ENCODE peak calls at places on chromosome 1, in six cellular contexts. W is psoas muscle, R is right atrium auricular region, G is HepG2, S is lung, F is heart left ventricle. N is an unnamed sample.

GRCh38 chr1:111592389-111593361 is 26.9 kb upstream of the RAP1A start:
- DNase-seq in W (peak; percentile 86), R (peak; percentile 92), G (peak; percentile 18), S (peak; percentile 90), F (peak; percentile 94), N (peak; percentile 87)

GRCh38 chr1:66315675-66316074 is 218.3 kb upstream of the SGIP1 start:
- DNase-seq in W (no peak), R (no peak), G (no peak), S (no peak), F (no peak), N (no peak)

GRCh38 chr1:29838738-29839320 is 602.5 kb downstream of the PTPRU start:
- DNase-seq in W (no peak), R (no peak), G (no peak), S (no peak), F (no peak), N (no peak)

GRCh38 chr1:168535536-168535935 is 8.3 kb downstream of the XCL2 start:
- DNase-seq in W (no peak), R (no peak), G (no peak), S (no peak), F (no peak), N (no peak)

GRCh38 chr1:4000811-4001251 is 100.8 kb upstream of the C1orf174 start:
- DNase-seq in W (no peak), R (no peak), G (no peak), S (no peak), F (no peak), N (no peak)

GRCh38 chr1:84835169-84835568 is 57.8 kb downstream of the LPAR3 start:
- DNase-seq in W (no peak), R (no peak), G (no peak), S (no peak), F (no peak), N (no peak)

GRCh38 chr1:107110346-107110745 is 30.5 kb upstream of the NTNG1 start:
- DNase-seq in W (no peak), R (no peak), G (no peak), S (no peak), F (no peak), N (no peak)

GRCh38 chr1:27521336-27522147 is 31.6 kb upstream of the WASF2 start:
- DNase-seq in W (peak; percentile 50), R (no peak), G (no peak), S (no peak), F (peak; percentile 58), N (no peak)

GRCh38 chr1:215003686-215004085 is 78.9 kb upstream of the KCNK2 start:
- DNase-seq in W (no peak), R (no peak), G (peak; percentile 1), S (no peak), F (no peak), N (no peak)

GRCh38 chr1:117780981-117781475 is 148.4 kb downstream of the GDAP2 start:
- DNase-seq in W (no peak), R (no peak), G (no peak), S (no peak), F (no peak), N (no peak)

GRCh38 chr1:174160109-174160473 is 771 bp downstream of the RABGAP1L start:
- DNase-seq in W (peak; percentile 59), R (peak; percentile 81), G (peak; percentile 55), S (peak; percentile 33), F (peak; percentile 68), N (peak; percentile 77)

GRCh38 chr1:65221638-65222421 is 73.8 kb downstream of the AK4 start:
- DNase-seq in W (no peak), R (no peak), G (no peak), S (no peak), F (no peak), N (no peak)

GRCh38 chr1:147225193-147225730 is at the start of gene FMO5:
- DNase-seq in W (peak; percentile 65), R (peak; percentile 79), G (no peak), S (peak; percentile 78), F (peak; percentile 70), N (peak; percentile 87)

GRCh38 chr1:234852659-234853058 is 242.7 kb upstream of the IRF2BP2 start:
- DNase-seq in W (no peak), R (no peak), G (peak; percentile 19), S (no peak), F (no peak), N (no peak)

GRCh38 chr1:109256971-109257681 is 7.8 kb downstream of the CELSR2 start:
- DNase-seq in W (no peak), R (no peak), G (no peak), S (no peak), F (no peak), N (no peak)

GRCh38 chr1:203128691-203129500 is 1.4 kb downstream of the ADORA1 start:
- DNase-seq in W (no peak), R (peak; percentile 55), G (no peak), S (no peak), F (no peak), N (peak; percentile 70)

GRCh38 chr1:177132141-177132540 is 32.4 kb downstream of the ASTN1 start:
- DNase-seq in W (no peak), R (no peak), G (no peak), S (no peak), F (no peak), N (no peak)

GRCh38 chr1:58997637-58998036 is 213.8 kb upstream of the JUN start:
- DNase-seq in W (no peak), R (no peak), G (no peak), S (no peak), F (no peak), N (no peak)

GRCh38 chr1:160446945-160447600 is 46.7 kb downstream of the VANGL2 start:
- DNase-seq in W (no peak), R (no peak), G (no peak), S (no peak), F (no peak), N (no peak)

GRCh38 chr1:181802466-181802865 is 259.0 kb downstream of the ZNF648 start:
- DNase-seq in W (no peak), R (no peak), G (no peak), S (no peak), F (no peak), N (no peak)

GRCh38 chr1:45640293-45640692 is 16.4 kb upstream of the CCDC17 start:
- DNase-seq in W (no peak), R (no peak), G (peak; percentile 8), S (no peak), F (no peak), N (no peak)

GRCh38 chr1:45647248-45648021 is 23.6 kb upstream of the CCDC17 start:
- DNase-seq in W (no peak), R (no peak), G (no peak), S (no peak), F (no peak), N (no peak)

GRCh38 chr1:45643978-45644377 is 20.1 kb upstream of the CCDC17 start:
- DNase-seq in W (no peak), R (no peak), G (peak; percentile 63), S (no peak), F (no peak), N (no peak)

GRCh38 chr1:45643341-45643740 is 19.5 kb upstream of the CCDC17 start:
- DNase-seq in W (no peak), R (no peak), G (no peak), S (no peak), F (no peak), N (no peak)

DNA sequence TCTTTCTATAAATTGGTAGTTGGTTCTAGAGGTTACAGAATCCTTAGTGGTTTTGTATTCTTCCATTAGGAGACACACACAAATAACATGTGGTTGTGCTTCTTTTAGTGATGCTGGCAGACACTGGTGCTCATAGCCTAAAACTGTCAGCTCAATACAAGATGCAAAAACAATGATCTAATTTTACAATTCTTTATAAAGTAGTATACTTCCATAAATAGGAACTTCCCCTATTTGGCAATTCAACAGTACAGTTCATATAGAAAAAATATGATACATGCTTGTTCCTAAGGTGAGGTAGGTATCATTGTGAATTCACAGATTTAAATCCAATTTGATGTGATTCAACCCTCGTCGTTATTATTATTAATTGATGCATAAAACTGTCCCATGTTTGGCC is 20.8 kb upstream of the CCDC17 start:
- DNase-seq in W (no peak), R (no peak), G (no peak), S (no peak), F (no peak), N (no peak)
- H3K27ac ChIP-seq in W (no peak overlapping the region), R (no peak overlapping the region), G (no peak overlapping the region), S (no peak overlapping the region), F (no peak overlapping the region), N (peak overlapping the region; percentile 1)

DNA sequence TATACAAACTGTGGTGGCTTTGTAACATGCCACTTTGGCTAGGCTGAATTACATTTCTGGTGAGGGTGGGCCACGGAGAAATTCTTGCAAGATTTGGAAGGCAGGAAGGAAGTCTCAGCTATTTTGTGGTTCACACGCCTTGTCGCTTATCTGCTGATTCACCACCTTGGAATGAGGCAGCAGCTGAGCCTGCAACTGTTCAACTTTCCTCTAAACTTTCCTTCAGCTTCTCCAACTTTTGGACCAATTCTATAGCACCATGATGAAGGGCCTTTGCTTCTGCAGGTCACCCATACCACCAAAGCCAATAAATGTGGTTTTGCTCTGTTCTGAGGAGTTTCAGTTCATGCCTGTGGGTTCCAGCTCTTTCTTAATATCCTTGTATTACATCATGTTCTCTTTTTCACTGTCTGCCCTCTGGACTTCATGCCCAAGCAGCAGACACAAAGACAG is 337.6 kb upstream of the SNX7 start:
- DNase-seq in W (no peak), R (peak; percentile 70), G (no peak), S (peak; percentile 45), F (peak; percentile 40), N (no peak)
- H3K4me1 ChIP-seq in W (no peaks in the 10 kb centered on the region), R (peaks cover 10% of the 10 kb centered on the region), G (no peaks in the 10 kb centered on the region), S (peaks cover 2% of the 10 kb centered on the region), F (no peaks in the 10 kb centered on the region), N (peaks cover 46% of the 10 kb centered on the region)

GRCh38 chr1:14347186-14347585 is 251.3 kb upstream of the KAZN start:
- DNase-seq in W (no peak), R (no peak), G (no peak), S (no peak), F (no peak), N (no peak)

GRCh38 chr1:14350197-14350596 is 248.3 kb upstream of the KAZN start:
- DNase-seq in W (no peak), R (no peak), G (no peak), S (no peak), F (no peak), N (no peak)

GRCh38 chr1:14347776-14348175 is 250.7 kb upstream of the KAZN start:
- DNase-seq in W (no peak), R (no peak), G (no peak), S (no peak), F (no peak), N (no peak)

GRCh38 chr1:14352897-14353296 is 245.6 kb upstream of the KAZN start:
- DNase-seq in W (no peak), R (no peak), G (no peak), S (no peak), F (no peak), N (no peak)
- H3K9me3 ChIP-seq in W (no peaks in the 10 kb centered on the region), R (peaks cover 5% of the 10 kb centered on the region), G (no peaks in the 10 kb centered on the region), S (no peaks in the 10 kb centered on the region), F (no peaks in the 10 kb centered on the region), N (no peaks in the 10 kb centered on the region)

DNA sequence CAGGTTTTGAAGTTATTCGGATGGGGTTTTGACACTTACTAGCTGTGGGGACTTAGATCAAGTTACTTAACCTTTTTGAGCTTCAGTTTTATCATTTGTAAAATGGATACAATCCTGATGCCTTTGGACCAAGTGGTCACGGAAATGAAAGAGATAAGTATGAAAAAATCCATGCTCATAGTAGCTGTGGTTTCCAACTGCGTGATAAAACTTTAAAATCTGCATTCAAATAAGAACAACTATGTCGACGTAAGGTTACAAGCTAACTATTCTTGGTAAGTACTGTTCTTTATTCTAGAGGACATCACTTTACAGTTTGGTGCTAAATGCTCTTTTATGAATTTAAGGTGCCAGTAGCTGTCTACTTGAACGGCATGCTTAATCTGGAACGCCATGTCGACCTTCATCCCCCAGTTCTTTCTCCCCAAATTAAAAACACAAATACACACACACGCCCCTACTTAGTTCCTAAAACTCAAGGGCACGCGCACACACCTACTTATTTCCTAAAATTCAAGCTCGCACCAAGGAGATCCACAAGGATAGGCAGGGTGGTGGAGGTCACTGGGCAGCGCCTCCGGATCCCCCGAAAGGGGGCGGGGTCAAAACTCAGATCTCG is 476 bp upstream of the NFYC start:
- DNase-seq in W (no peak), R (no peak), G (no peak), S (no peak), F (no peak), N (no peak)
- H3K27ac ChIP-seq in W (peak overlapping the region; percentile 93), R (peak overlapping the region; percentile 100), G (peak overlapping the region; percentile 97), S (peak overlapping the region; percentile 85), F (peak overlapping the region; percentile 100), N (peak overlapping the region; percentile 100)